ENCODE peak calls at places on chromosomes 6 and 20, in eight cellular contexts. R is lung; T is spleen; M is psoas muscle; X is CD8-positive, alpha-beta T cell; A is upper lobe of left lung; K is cardiac muscle cell; S is kidney. Y is an unnamed sample.

GRCh38 chr6:159047896-159048685 is 3.3 kb upstream of the TAGAP start:
- DNase-seq in R (no peak), T (no peak), M (no peak), X (no peak), A (no peak), K (no peak), S (no peak), Y (no peak)

GRCh38 chr6:158911746-158912158 is 88.2 kb downstream of the RSPH3 start:
- DNase-seq in R (no peak), T (no peak), M (no peak), X (peak; percentile 34), A (no peak), K (no peak), S (no peak), Y (no peak)

GRCh38 chr20:60210779-60211617 is 252.8 kb downstream of the CDH26 start:
- DNase-seq in R (peak; percentile 62), T (peak; percentile 89), M (peak; percentile 60), X (peak; percentile 66), A (no peak), K (peak; percentile 52), S (peak; percentile 80), Y (peak; percentile 67)

GRCh38 chr20:4830212-4830607 is 108.5 kb downstream of the PRND start:
- DNase-seq in R (no peak), T (no peak), M (no peak), X (no peak), A (no peak), K (no peak), S (no peak), Y (peak; percentile 21)

GRCh38 chr20:23479043-23479442 is 11.9 kb upstream of the CST8 start:
- DNase-seq in R (no peak), T (no peak), M (no peak), X (no peak), A (no peak), K (no peak), S (no peak), Y (no peak)

GRCh38 chr6:101747711-101748110 is 354.2 kb downstream of the GRIK2 start:
- DNase-seq in R (no peak), T (no peak), M (no peak), X (no peak), A (no peak), K (peak; percentile 72), S (no peak), Y (no peak)

GRCh38 chr6:51049983-51050877 is 231.6 kb downstream of the TFAP2B start:
- DNase-seq in R (no peak), T (no peak), M (no peak), X (no peak), A (no peak), K (no peak), S (no peak), Y (no peak)

GRCh38 chr20:38278150-38278549 is 17.6 kb upstream of the KIAA1755 start:
- DNase-seq in R (no peak), T (no peak), M (no peak), X (no peak), A (no peak), K (no peak), S (no peak), Y (no peak)

GRCh38 chr6:160028487-160029275 is 59.8 kb downstream of the IGF2R start:
- DNase-seq in R (peak; percentile 20), T (no peak), M (no peak), X (no peak), A (no peak), K (no peak), S (no peak), Y (no peak)

GRCh38 chr6:38272222-38272621 is 367.5 kb downstream of the BTBD9 start:
- DNase-seq in R (no peak), T (no peak), M (no peak), X (no peak), A (no peak), K (no peak), S (no peak), Y (no peak)

GRCh38 chr20:42267793-42268381 is 649.7 kb upstream of the CHD6 start:
- DNase-seq in R (no peak), T (no peak), M (no peak), X (no peak), A (no peak), K (no peak), S (no peak), Y (no peak)

GRCh38 chr6:82589509-82590206 is 226.0 kb downstream of the TPBG start:
- DNase-seq in R (no peak), T (no peak), M (no peak), X (no peak), A (no peak), K (peak; percentile 62), S (no peak), Y (no peak)

GRCh38 chr6:14747881-14748520 is 497.9 kb upstream of the JARID2 start:
- DNase-seq in R (no peak), T (no peak), M (no peak), X (no peak), A (no peak), K (peak; percentile 48), S (no peak), Y (no peak)

GRCh38 chr6:55276745-55277627 is 50.3 kb upstream of the GFRAL start:
- DNase-seq in R (no peak), T (no peak), M (no peak), X (no peak), A (no peak), K (peak; percentile 84), S (no peak), Y (no peak)

GRCh38 chr20:44221368-44221767 is 10.8 kb upstream of the OSER1 start:
- DNase-seq in R (no peak), T (no peak), M (no peak), X (no peak), A (no peak), K (no peak), S (no peak), Y (peak; percentile 34)

DNA sequence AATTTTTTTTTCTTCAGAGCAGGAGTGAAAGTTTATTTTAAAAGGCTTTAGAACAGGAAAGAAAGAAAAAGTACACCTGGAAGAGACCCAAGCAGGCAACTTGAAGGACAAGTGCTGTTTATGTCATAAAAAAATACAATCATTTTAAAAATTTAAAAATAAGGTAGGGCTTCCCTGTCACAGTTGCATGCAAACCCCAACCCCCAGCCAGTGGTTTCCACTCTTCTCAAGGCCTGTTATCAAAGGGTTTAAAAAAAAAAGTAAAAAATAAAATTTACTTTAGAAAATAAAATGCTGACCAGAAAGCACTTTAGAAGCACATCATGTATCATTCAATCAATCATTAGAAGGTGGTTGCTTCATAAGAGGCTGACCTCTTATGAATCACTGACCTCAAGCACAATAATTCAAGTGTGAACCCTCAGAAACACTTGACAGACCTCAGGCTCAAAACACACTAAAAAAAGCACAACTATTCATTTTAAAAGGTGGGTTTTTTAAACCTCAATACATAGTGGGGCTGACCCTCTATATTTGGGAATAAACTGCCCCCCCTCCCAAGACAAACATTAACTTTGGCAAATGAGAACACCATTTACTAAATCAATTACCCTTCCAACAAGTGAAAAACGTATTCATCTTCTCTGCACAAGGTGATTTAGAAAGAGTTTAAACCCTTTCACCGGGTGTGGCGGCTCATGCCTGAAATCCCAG is 15.6 kb downstream of the ILRUN start:
- DNase-seq in R (no peak), T (no peak), M (no peak), X (no peak), A (no peak), K (no peak), S (no peak), Y (no peak)
- H3K27ac ChIP-seq in R (no peak overlapping the region), T (no peak overlapping the region), M (peak overlapping the region; percentile 44), X (no peak overlapping the region), A (peak overlapping the region; percentile 44), K (peak overlapping the region; percentile 55), S (no peak overlapping the region), Y (no peak overlapping the region)

DNA sequence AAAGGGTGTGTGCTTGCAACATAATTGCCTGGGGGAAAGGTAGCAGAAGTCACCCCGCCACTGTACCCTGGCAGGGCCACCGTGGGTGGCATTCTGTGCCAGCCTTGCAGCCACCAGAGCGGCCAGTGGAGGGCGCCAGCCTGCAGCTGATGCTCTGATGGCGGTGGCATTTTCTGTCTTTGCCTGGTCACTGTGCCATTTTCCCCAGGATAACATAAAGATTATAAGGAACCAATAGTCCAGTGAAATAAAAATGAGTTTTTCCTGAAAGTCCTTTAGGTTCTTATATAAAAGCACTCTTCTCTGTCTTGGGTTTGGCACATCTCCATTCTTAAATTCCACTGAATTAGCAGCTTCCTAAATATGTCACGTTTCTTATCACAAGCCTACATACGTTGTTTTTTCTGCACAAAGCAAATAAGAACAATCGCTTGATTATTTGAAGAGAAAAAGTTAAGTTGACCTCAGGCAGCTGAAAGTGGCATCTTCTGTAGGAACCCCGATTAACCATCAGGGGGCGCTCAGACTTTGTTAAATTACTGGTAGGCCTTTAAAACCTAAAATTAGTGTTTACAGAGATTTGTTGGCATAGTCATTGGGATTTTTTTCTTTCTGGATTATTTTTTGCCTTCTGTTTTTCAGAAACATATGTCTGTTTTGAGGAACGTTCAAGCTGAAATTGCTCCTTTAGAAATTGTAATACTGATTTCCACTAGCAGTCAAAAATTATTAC is 67.3 kb upstream of the XRN2 start:
- DNase-seq in R (peak; percentile 55), T (peak; percentile 87), M (peak; percentile 37), X (peak; percentile 65), A (peak; percentile 91), K (peak; percentile 79), S (no peak), Y (peak; percentile 63)
- TF ChIP-seq CTCF in R (peak; percentile 60), T (peak; percentile 91), M (peak; percentile 60), X (peak; percentile 94), A (peak; percentile 79), K (peak; percentile 78), S (peak; percentile 82), Y (peak; percentile 74)

DNA sequence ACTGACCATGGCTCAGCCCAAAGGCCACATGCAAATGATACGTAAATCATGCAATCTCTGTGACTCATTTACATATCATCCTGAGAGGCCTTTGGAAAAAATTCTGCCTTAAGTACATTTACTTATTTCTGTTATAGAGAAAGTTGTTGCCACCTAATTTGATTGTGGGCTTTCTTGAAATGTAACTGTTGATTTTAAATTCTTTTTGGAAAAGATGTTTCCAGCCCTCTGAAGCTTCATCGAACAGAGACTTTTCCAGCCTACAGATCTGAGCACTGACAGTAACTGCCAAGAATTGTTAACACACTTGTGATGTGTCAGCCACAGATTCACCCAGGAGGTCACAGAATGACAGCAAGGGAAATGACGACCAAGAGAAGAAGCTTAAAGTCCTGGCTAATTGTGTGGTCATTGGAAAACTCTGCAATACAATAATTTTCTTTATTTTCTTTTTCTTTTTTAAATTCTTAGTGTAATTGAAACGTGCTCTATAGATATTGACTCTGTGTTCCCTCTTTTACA is 174.9 kb downstream of the DOK5 start:
- DNase-seq in R (no peak), T (no peak), M (no peak), X (no peak), A (no peak), K (no peak), S (no peak), Y (no peak)
- H3K4me3 ChIP-seq in R (no peak overlapping the region), T (no peak overlapping the region), M (no peak overlapping the region), X (no peak overlapping the region), A (no peak overlapping the region), K (no peak overlapping the region), S (no peak overlapping the region), Y (no peak overlapping the region)

GRCh38 chr20:49990310-49990720 is 7.5 kb downstream of the SNAI1 start:
- DNase-seq in R (no peak), T (no peak), M (no peak), X (no peak), A (no peak), K (peak; percentile 53), S (no peak), Y (no peak)
- H3K27ac ChIP-seq in R (peak overlapping the region; percentile 47), T (peak overlapping the region; percentile 48), M (peak overlapping the region; percentile 66), X (no peak overlapping the region), A (peak overlapping the region; percentile 90), K (no peak overlapping the region), S (peak overlapping the region; percentile 66), Y (peak overlapping the region; percentile 72)

GRCh38 chr20:62688855-62689460 is 19.7 kb upstream of the NTSR1 start:
- DNase-seq in R (no peak), T (no peak), M (no peak), X (no peak), A (no peak), K (no peak), S (no peak), Y (no peak)
- TF ChIP-seq CTCF in R (no peak), T (no peak), M (no peak), X (no peak), A (no peak), K (peak; percentile 5), S (no peak), Y (no peak)